ENCODE peak calls at places on chromosome 9, in five cellular contexts. P, Z, O, S and G are unnamed samples.

GRCh38 chr9:98860871-98861293 is 53.4 kb downstream of the GALNT12 start:
- DNase-seq in Z (peak; percentile 18), P (peak; percentile 43), O (peak; percentile 95), S (no peak), G (peak; percentile 88)

GRCh38 chr9:96758845-96759673 is 18.8 kb downstream of the ZNF510 start:
- DNase-seq in O (no peak), S (no peak), Z (no peak), P (no peak), G (peak; percentile 25)

GRCh38 chr9:109751253-109751652 is 28.7 kb upstream of the PALM2AKAP2 start:
- DNase-seq in O (peak; percentile 82), P (no peak), S (no peak), Z (no peak), G (no peak)

GRCh38 chr9:73151653-73152382 is at the start of gene ANXA1:
- DNase-seq in S (no peak), O (peak; percentile 83), P (peak; percentile 95), Z (no peak), G (peak; percentile 90)

GRCh38 chr9:106846847-106847246 is 16.1 kb upstream of the ZNF462 start:
- DNase-seq in Z (no peak), O (peak; percentile 34), P (peak; percentile 87), S (no peak), G (no peak)

GRCh38 chr9:112447283-112447761 is 39.3 kb upstream of the KIAA1958 start:
- DNase-seq in Z (no peak), O (peak; percentile 68), S (no peak), P (no peak), G (peak; percentile 31)

GRCh38 chr9:84851935-84852585 is 182.5 kb downstream of the NTRK2 start:
- DNase-seq in Z (peak; percentile 65), O (peak; percentile 11), P (peak; percentile 95), S (peak; percentile 54), G (peak; percentile 92)

GRCh38 chr9:20178679-20179078 is 389.8 kb upstream of the SLC24A2 start:
- DNase-seq in O (no peak), Z (no peak), S (no peak), P (no peak), G (no peak)

GRCh38 chr9:131264231-131264630 is 12.1 kb downstream of the FAM78A start:
- DNase-seq in S (no peak), Z (no peak), O (no peak), P (no peak), G (no peak)

GRCh38 chr9:106588601-106589000 is 274.4 kb upstream of the ZNF462 start:
- DNase-seq in P (peak; percentile 79), O (no peak), S (peak; percentile 33), Z (no peak), G (peak; percentile 63)

GRCh38 chr9:93061791-93062299 is 3.3 kb downstream of the SUSD3 start:
- DNase-seq in O (no peak), S (no peak), Z (no peak), P (peak; percentile 14), G (no peak)

GRCh38 chr9:14246951-14247350 is 67.0 kb downstream of the NFIB start:
- DNase-seq in S (no peak), Z (no peak), P (no peak), O (no peak), G (peak; percentile 22)

GRCh38 chr9:14180077-14180941 is 133.6 kb downstream of the NFIB start:
- DNase-seq in P (no peak), Z (no peak), O (no peak), S (no peak), G (no peak)

GRCh38 chr9:93698140-93698908 is 121.9 kb downstream of the PHF2 start:
- DNase-seq in P (no peak), O (no peak), S (no peak), Z (no peak), G (no peak)

GRCh38 chr9:74025402-74025894 is 471.7 kb upstream of the RORB start:
- DNase-seq in P (peak; percentile 13), S (no peak), Z (no peak), O (no peak), G (peak; percentile 62)

DNA sequence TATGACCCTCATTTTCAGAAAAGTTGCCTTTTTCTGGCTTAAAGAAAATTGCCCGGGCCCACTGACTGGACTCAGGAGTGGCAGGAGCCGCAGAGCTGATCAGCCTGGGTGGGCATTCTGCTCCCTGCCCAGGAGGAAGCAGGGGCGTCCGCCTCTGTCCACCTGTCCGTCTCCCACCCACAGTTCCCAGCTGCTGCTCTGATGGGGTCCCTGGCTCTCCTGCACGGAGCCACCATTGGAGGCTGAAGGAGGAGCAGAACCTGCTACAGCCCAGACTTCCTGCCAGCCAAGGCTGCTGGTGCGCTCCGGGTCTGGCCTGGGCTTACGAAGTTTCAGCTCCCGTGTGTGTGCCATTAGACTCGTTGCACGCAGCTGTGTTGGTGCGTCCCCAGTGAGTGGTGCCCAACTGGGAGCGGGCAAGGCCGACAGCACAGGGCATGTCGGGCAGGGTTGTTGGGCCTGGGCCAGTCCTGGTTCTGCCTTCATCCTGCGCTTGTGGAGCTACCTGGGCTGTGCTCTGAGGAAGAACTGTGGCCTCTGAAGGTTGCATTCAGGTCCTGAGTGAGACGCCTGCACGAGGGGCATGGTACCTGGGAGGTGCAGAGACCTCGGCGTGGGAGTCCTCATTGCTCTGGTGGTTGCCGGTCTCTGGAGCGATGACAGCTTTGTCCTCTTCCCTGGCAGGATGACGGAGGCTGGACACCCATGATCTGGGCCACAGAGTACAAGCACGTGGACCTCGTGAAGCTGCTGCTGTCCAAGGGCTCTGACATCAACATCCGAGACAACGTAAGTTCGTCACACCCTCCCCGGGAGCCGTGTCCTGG is 77.2 kb upstream of the CACNA1B start:
- DNase-seq in O (no peak), Z (no peak), P (no peak), S (no peak), G (no peak)
- H3K36me3 ChIP-seq in O (peaks cover 70% of the 10 kb centered on the region), Z (peaks cover 94% of the 10 kb centered on the region), P (peaks cover 60% of the 10 kb centered on the region), S (peaks cover 33% of the 10 kb centered on the region), G (peaks cover 79% of the 10 kb centered on the region)

DNA sequence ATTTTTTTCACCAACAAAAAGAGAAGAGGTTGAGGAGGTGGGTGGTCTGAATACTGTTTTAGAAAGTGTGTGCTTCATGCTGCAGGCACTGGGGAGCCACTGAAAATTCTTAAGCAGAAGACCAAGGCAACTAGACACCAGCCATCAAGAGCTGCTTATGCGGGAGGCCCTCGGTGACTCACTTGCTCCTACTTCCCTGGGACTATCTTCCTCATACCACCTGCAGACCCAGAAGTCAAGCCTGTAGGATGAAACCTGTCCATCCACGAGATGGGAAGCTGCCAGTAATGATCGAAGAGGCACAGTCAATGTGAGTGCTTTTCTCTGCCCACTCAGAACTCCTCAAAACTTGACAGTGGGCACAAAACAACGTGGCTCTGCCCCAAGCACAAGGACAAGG is 125.8 kb upstream of the SLC44A1 start:
- DNase-seq in S (no peak), P (peak; percentile 61), O (no peak), Z (no peak), G (no peak)
- H2AK5ac ChIP-seq in S (no peak overlapping the region), P (no peak overlapping the region), O (no peak overlapping the region), Z (no peak overlapping the region), G (no peak overlapping the region)

GRCh38 chr9:90966475-90967150 is 165.0 kb downstream of the SYK start:
- DNase-seq in S (no peak), Z (no peak), P (peak; percentile 29), O (peak; percentile 49), G (peak; percentile 36)

GRCh38 chr9:90965911-90966290 is 164.3 kb downstream of the SYK start:
- DNase-seq in P (no peak), Z (no peak), S (no peak), O (no peak), G (no peak)

GRCh38 chr9:90965141-90965910 is 163.7 kb downstream of the SYK start:
- DNase-seq in Z (no peak), P (peak; percentile 74), O (no peak), S (no peak), G (no peak)

GRCh38 chr9:90967171-90967570 is 165.6 kb downstream of the SYK start:
- DNase-seq in P (no peak), Z (no peak), O (no peak), S (no peak), G (no peak)

GRCh38 chr9:90964101-90965020 is 162.7 kb downstream of the SYK start:
- DNase-seq in Z (no peak), O (no peak), P (peak; percentile 60), S (no peak), G (peak; percentile 54)
- H3K14ac ChIP-seq in Z (peak overlapping the region; percentile 2), O (no peak overlapping the region), P (no peak overlapping the region), S (no peak overlapping the region), G (no peak overlapping the region)

GRCh38 chr9:15475923-15476536 is 34.7 kb downstream of the PSIP1 start:
- DNase-seq in O (no peak), S (no peak), Z (no peak), P (no peak), G (no peak)
- H3K36me3 ChIP-seq in O (peaks cover 7% of the 10 kb centered on the region), S (peaks cover 40% of the 10 kb centered on the region), Z (peaks cover 100% of the 10 kb centered on the region), P (peaks cover 8% of the 10 kb centered on the region), G (peaks cover 3% of the 10 kb centered on the region)

GRCh38 chr9:101428909-101429308 is 6.7 kb downstream of the ALDOB start:
- DNase-seq in S (no peak), O (no peak), P (no peak), Z (no peak), G (no peak)

GRCh38 chr9:101434990-101435389 is 584 bp downstream of the ALDOB start:
- DNase-seq in S (no peak), P (no peak), O (no peak), Z (no peak), G (no peak)

GRCh38 chr9:101433229-101433628 is 2.3 kb downstream of the ALDOB start:
- DNase-seq in Z (no peak), P (no peak), O (no peak), S (no peak), G (no peak)

GRCh38 chr9:101429736-101430135 is 5.8 kb downstream of the ALDOB start:
- DNase-seq in S (no peak), O (no peak), Z (no peak), P (no peak), G (no peak)

DNA sequence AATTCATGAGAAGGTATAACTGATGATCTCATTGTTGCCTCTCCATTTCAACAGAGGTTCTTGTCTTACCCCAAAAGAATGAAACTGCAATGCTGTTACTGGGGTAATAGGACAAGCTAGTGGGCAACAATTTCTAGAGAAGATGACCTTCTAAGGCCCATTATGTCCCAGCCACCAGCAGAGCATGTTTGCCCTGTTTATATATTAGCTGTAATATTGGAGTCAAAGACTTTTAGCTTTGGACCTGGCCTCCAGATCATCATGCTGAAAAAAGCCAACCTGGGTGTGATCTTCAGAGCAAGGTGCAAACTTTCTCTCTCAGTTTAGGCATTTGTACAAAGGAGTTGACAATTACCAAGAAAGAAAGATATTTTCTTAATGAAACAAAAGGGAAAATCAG is 3.4 kb downstream of the ALDOB start:
- DNase-seq in O (no peak), Z (no peak), S (no peak), P (no peak), G (no peak)
- H2AK5ac ChIP-seq in O (no peak overlapping the region), Z (no peak overlapping the region), S (no peak overlapping the region), P (no peak overlapping the region), G (no peak overlapping the region)

GRCh38 chr9:121636411-121636865 is 15.0 kb upstream of the DAB2IP start:
- DNase-seq in O (peak; percentile 46), Z (no peak), P (no peak), S (no peak), G (peak; percentile 36)

GRCh38 chr9:121634329-121634784 is 17.1 kb upstream of the DAB2IP start:
- DNase-seq in S (no peak), Z (no peak), O (no peak), P (no peak), G (no peak)

GRCh38 chr9:121633736-121634135 is 17.7 kb upstream of the DAB2IP start:
- DNase-seq in O (no peak), Z (no peak), P (no peak), S (no peak), G (no peak)

GRCh38 chr9:121634800-121635261 is 16.6 kb upstream of the DAB2IP start:
- DNase-seq in S (no peak), P (peak; percentile 52), Z (peak; percentile 58), O (peak; percentile 13), G (peak; percentile 33)

GRCh38 chr9:121635300-121635699 is 16.1 kb upstream of the DAB2IP start:
- DNase-seq in S (no peak), P (no peak), Z (no peak), O (no peak), G (no peak)
- H3K14ac ChIP-seq in S (no peak overlapping the region), P (no peak overlapping the region), Z (no peak overlapping the region), O (no peak overlapping the region), G (peak overlapping the region; percentile 50)